ENCODE peak calls at places on chromosome 19, in five cellular contexts. One of them, this sample, is unnamed.
A peak's percentile ranks its signal among the peaks of the same experiment; 100 is the strongest.

GRCh38 chr19:33505168-33505567 is 16.4 kb downstream of the PEPD start:
- DNase-seq in upper lobe of right lung: no peak
- DNase-seq in OCI-M1: no peak
- DNase-seq in transverse colon: no peak
- DNase-seq in NB4: no peak
- DNase-seq in this sample: no peak

GRCh38 chr19:30338878-30339623 is 33.1 kb upstream of the ZNF536 start:
- DNase-seq in OCI-M1: no peak
- DNase-seq in NB4: no peak
- DNase-seq in transverse colon: no peak
- DNase-seq in upper lobe of right lung: peak; percentile 29
- DNase-seq in this sample: peak; percentile 13

GRCh38 chr19:44602071-44602470 is 11.3 kb upstream of the IGSF23 start:
- DNase-seq in upper lobe of right lung: no peak
- DNase-seq in OCI-M1: no peak
- DNase-seq in transverse colon: peak; percentile 67
- DNase-seq in NB4: no peak
- DNase-seq in this sample: peak; percentile 78

GRCh38 chr19:42068756-42069571 is 1.0 kb downstream of the GRIK5 start:
- DNase-seq in upper lobe of right lung: no peak
- DNase-seq in OCI-M1: no peak
- DNase-seq in NB4: no peak
- DNase-seq in transverse colon: no peak
- DNase-seq in this sample: no peak

GRCh38 chr19:29076161-29076560 is 136.8 kb downstream of the UQCRFS1 start:
- DNase-seq in NB4: no peak
- DNase-seq in transverse colon: no peak
- DNase-seq in upper lobe of right lung: no peak
- DNase-seq in OCI-M1: no peak
- DNase-seq in this sample: no peak

GRCh38 chr19:46550684-46551083 is 50.4 kb upstream of the CALM3 start:
- DNase-seq in NB4: no peak
- DNase-seq in OCI-M1: no peak
- DNase-seq in transverse colon: no peak
- DNase-seq in upper lobe of right lung: no peak
- DNase-seq in this sample: no peak

GRCh38 chr19:33472696-33473624 is 48.6 kb downstream of the PEPD start:
- DNase-seq in NB4: no peak
- DNase-seq in upper lobe of right lung: peak; percentile 33
- DNase-seq in transverse colon: no peak
- DNase-seq in OCI-M1: no peak
- DNase-seq in this sample: no peak

GRCh38 chr19:23917856-23918255 is 3.2 kb downstream of the ZNF726 start:
- DNase-seq in NB4: no peak
- DNase-seq in transverse colon: no peak
- DNase-seq in OCI-M1: no peak
- DNase-seq in upper lobe of right lung: no peak
- DNase-seq in this sample: no peak

GRCh38 chr19:8449830-8450229 is 5.1 kb downstream of the HNRNPM start:
- DNase-seq in transverse colon: no peak
- DNase-seq in upper lobe of right lung: no peak
- DNase-seq in OCI-M1: no peak
- DNase-seq in NB4: peak; percentile 43
- DNase-seq in this sample: no peak

GRCh38 chr19:28296506-28296905 is 916.4 kb downstream of the UQCRFS1 start:
- DNase-seq in upper lobe of right lung: no peak
- DNase-seq in transverse colon: no peak
- DNase-seq in OCI-M1: no peak
- DNase-seq in NB4: peak; percentile 62
- DNase-seq in this sample: no peak

GRCh38 chr19:44755219-44755618 is 6.7 kb downstream of the BCL3 start:
- DNase-seq in OCI-M1: no peak
- DNase-seq in NB4: no peak
- DNase-seq in transverse colon: no peak
- DNase-seq in upper lobe of right lung: no peak
- DNase-seq in this sample: no peak